ENCODE peak calls at places on chromosomes 4 and X, in six cellular contexts. I is HS-27A, C is ureter, X is T-helper 9 cell, M is midbrain, D is AG09319. K is an unnamed sample.

GRCh38 chr4:157121396-157121795 is 45.4 kb downstream of the GLRB start:
- DNase-seq in D (peak; percentile 29), X (no peak), C (no peak), M (no peak), I (no peak), K (no peak)

GRCh38 chr4:794911-795725 is 30.8 kb downstream of the CPLX1 start:
- DNase-seq in M (no peak), D (no peak), C (no peak), X (no peak), I (no peak), K (no peak)

GRCh38 chrX:10507876-10508275 is 112.5 kb downstream of the MID1 start:
- DNase-seq in C (no peak), D (no peak), M (no peak), I (no peak), X (no peak), K (no peak)

GRCh38 chr4:95402299-95402698 is 146.5 kb downstream of the UNC5C start:
- DNase-seq in C (no peak), D (no peak), I (no peak), X (no peak), M (no peak), K (no peak)

GRCh38 chrX:46044486-46044885 is 500.7 kb downstream of the ZNF674 start:
- DNase-seq in X (no peak), M (no peak), I (no peak), C (no peak), D (no peak), K (no peak)

GRCh38 chrX:30935985-30936384 is 46.9 kb upstream of the TAB3 start:
- DNase-seq in M (no peak), C (no peak), X (no peak), D (no peak), I (no peak), K (no peak)

GRCh38 chrX:30065226-30065625 is 150.1 kb upstream of the MAGEB2 start:
- DNase-seq in M (no peak), C (no peak), I (peak; percentile 30), X (no peak), D (no peak), K (no peak)

GRCh38 chr4:115154826-115155225 is 41.4 kb upstream of the NDST4 start:
- DNase-seq in D (peak; percentile 24), I (no peak), X (no peak), C (no peak), M (no peak), K (no peak)

GRCh38 chr4:138217567-138217966 is 24.6 kb downstream of the SLC7A11 start:
- DNase-seq in C (no peak), I (no peak), X (no peak), M (peak; percentile 69), D (no peak), K (no peak)

GRCh38 chrX:100264200-100264599 is 145.9 kb downstream of the PCDH19 start:
- DNase-seq in C (no peak), D (no peak), M (no peak), I (no peak), X (no peak), K (no peak)

GRCh38 chr4:41009411-41009810 is 204.9 kb downstream of the APBB2 start:
- DNase-seq in X (no peak), M (no peak), C (no peak), I (no peak), D (no peak), K (no peak)

GRCh38 chr4:1716065-1716945 is 4.2 kb upstream of the SLBP start:
- DNase-seq in X (no peak), C (no peak), D (no peak), M (no peak), I (no peak), K (no peak)

GRCh38 chr4:548976-549375 is 27.1 kb downstream of the TMEM271 start:
- DNase-seq in X (no peak), M (no peak), C (no peak), I (no peak), D (no peak), K (no peak)

GRCh38 chrX:101442095-101442494 is 34.1 kb downstream of the HNRNPH2 start:
- DNase-seq in X (no peak), D (no peak), C (no peak), M (no peak), I (no peak), K (no peak)

GRCh38 chr4:35538807-35539206 is 705.5 kb downstream of the ARAP2 start:
- DNase-seq in X (no peak), D (no peak), I (no peak), M (no peak), C (no peak), K (no peak)

GRCh38 chr4:112888617-112889016 is 160.8 kb upstream of the ANK2 start:
- DNase-seq in D (no peak), I (no peak), M (peak; percentile 77), C (no peak), X (no peak), K (no peak)

GRCh38 chr4:168840988-168841681 is 168.9 kb downstream of the CBR4 start:
- DNase-seq in M (peak; percentile 29), X (no peak), C (no peak), D (no peak), I (no peak), K (no peak)

GRCh38 chr4:140691369-140691768 is 64.8 kb downstream of the TBC1D9 start:
- DNase-seq in I (no peak), C (no peak), X (no peak), D (no peak), M (no peak), K (no peak)

GRCh38 chr4:105265689-105266088 is 119.0 kb downstream of the TET2 start:
- DNase-seq in D (no peak), M (no peak), I (no peak), C (no peak), X (no peak), K (no peak)

GRCh38 chr4:38223306-38223705 is 263.1 kb downstream of the PTTG2 start:
- DNase-seq in I (no peak), X (no peak), M (no peak), D (no peak), C (no peak), K (no peak)

GRCh38 chr4:133865606-133866327 is 335.8 kb downstream of the PABPC4L start:
- DNase-seq in C (no peak), I (peak; percentile 93), X (no peak), D (peak; percentile 59), M (no peak), K (no peak)

GRCh38 chrX:9851890-9852289 is 65.7 kb downstream of the SHROOM2 start:
- DNase-seq in X (no peak), I (no peak), M (no peak), C (no peak), D (no peak), K (no peak)